ENCODE peak calls at places on chromosomes 6 and 20, in four cellular contexts. One of them, this sample, is unnamed.

GRCh38 chr6:35018184-35018523 is 123.0 kb downstream of the TCP11 start:
- DNase-seq in mesendoderm: no peak
- DNase-seq in H9: no peak
- DNase-seq in IMR-90: no peak
- DNase-seq in this sample: no peak

GRCh38 chr6:129740013-129740412 is 30.0 kb upstream of the ARHGAP18 start:
- DNase-seq in IMR-90: no peak
- DNase-seq in mesendoderm: no peak
- DNase-seq in H9: no peak
- DNase-seq in this sample: no peak

GRCh38 chr6:131231103-131231502 is 95.8 kb downstream of the AKAP7 start:
- DNase-seq in H9: no peak
- DNase-seq in IMR-90: peak
- DNase-seq in mesendoderm: no peak
- DNase-seq in this sample: no peak

GRCh38 chr6:48429021-48429420 is 318.0 kb upstream of the PTCHD4 start:
- DNase-seq in IMR-90: peak
- DNase-seq in mesendoderm: no peak
- DNase-seq in H9: no peak
- DNase-seq in this sample: no peak

GRCh38 chr20:208937-209566 is 18.0 kb upstream of the DEFB129 start:
- DNase-seq in mesendoderm: peak
- DNase-seq in IMR-90: peak
- DNase-seq in H9: no peak
- DNase-seq in this sample: no peak

GRCh38 chr20:34322267-34323105 is 19.3 kb upstream of the AHCY start:
- DNase-seq in H9: no peak
- DNase-seq in IMR-90: no peak
- DNase-seq in mesendoderm: peak
- DNase-seq in this sample: no peak

GRCh38 chr20:54468082-54468481 is 7.3 kb upstream of the DOK5 start:
- DNase-seq in H9: no peak
- DNase-seq in IMR-90: no peak
- DNase-seq in mesendoderm: no peak
- DNase-seq in this sample: no peak

GRCh38 chr6:119497988-119498727 is 148.6 kb upstream of the MAN1A1 start:
- DNase-seq in mesendoderm: no peak
- DNase-seq in IMR-90: no peak
- DNase-seq in H9: no peak
- DNase-seq in this sample: no peak

GRCh38 chr20:57629976-57630525 is 9.8 kb upstream of the ZBP1 start:
- DNase-seq in mesendoderm: no peak
- DNase-seq in H9: no peak
- DNase-seq in IMR-90: no peak
- DNase-seq in this sample: no peak

GRCh38 chr6:21390537-21391213 is 202.9 kb upstream of the SOX4 start:
- DNase-seq in mesendoderm: no peak
- DNase-seq in IMR-90: no peak
- DNase-seq in H9: no peak
- DNase-seq in this sample: no peak

GRCh38 chr6:13488015-13488895 is 855 bp upstream of the GFOD1 start:
- DNase-seq in mesendoderm: peak
- DNase-seq in H9: peak
- DNase-seq in IMR-90: peak
- DNase-seq in this sample: no peak

GRCh38 chr6:169174516-169175359 is 78.9 kb downstream of the THBS2 start:
- DNase-seq in IMR-90: no peak
- DNase-seq in mesendoderm: no peak
- DNase-seq in H9: peak
- DNase-seq in this sample: no peak

GRCh38 chr6:111150577-111150976 is 63.3 kb downstream of the SLC16A10 start:
- DNase-seq in mesendoderm: no peak
- DNase-seq in H9: no peak
- DNase-seq in IMR-90: no peak
- DNase-seq in this sample: no peak

GRCh38 chr6:63584566-63584965 is 12.3 kb downstream of the LOC128125822 start:
- DNase-seq in IMR-90: no peak
- DNase-seq in H9: no peak
- DNase-seq in mesendoderm: no peak
- DNase-seq in this sample: no peak

GRCh38 chr20:46903937-46904336 is 9.3 kb downstream of the EYA2 start:
- DNase-seq in mesendoderm: no peak
- DNase-seq in IMR-90: no peak
- DNase-seq in H9: no peak
- DNase-seq in this sample: no peak

GRCh38 chr6:117795234-117795633 is 111.8 kb upstream of the SLC35F1 start:
- DNase-seq in mesendoderm: no peak
- DNase-seq in H9: no peak
- DNase-seq in IMR-90: no peak
- DNase-seq in this sample: no peak

GRCh38 chr6:2971420-2972218 is at the start of gene SERPINB6:
- DNase-seq in H9: no peak
- DNase-seq in IMR-90: peak
- DNase-seq in mesendoderm: no peak
- DNase-seq in this sample: peak

GRCh38 chr6:341914-342831 is 49.4 kb upstream of the IRF4 start:
- DNase-seq in mesendoderm: no peak
- DNase-seq in H9: no peak
- DNase-seq in IMR-90: no peak
- DNase-seq in this sample: no peak

GRCh38 chr6:53235508-53235907 is 86.9 kb upstream of the GCM1 start:
- DNase-seq in IMR-90: no peak
- DNase-seq in mesendoderm: no peak
- DNase-seq in H9: no peak
- DNase-seq in this sample: no peak

GRCh38 chr6:24935753-24936152 is at the start of gene RIPOR2:
- DNase-seq in mesendoderm: peak
- DNase-seq in H9: peak
- DNase-seq in IMR-90: no peak
- DNase-seq in this sample: no peak

GRCh38 chr6:4973415-4973814 is 30.4 kb downstream of the RPP40 start:
- DNase-seq in mesendoderm: no peak
- DNase-seq in IMR-90: no peak
- DNase-seq in H9: no peak
- DNase-seq in this sample: no peak

GRCh38 chr6:82909551-82909950 is 156.1 kb downstream of the UBE3D start:
- DNase-seq in H9: no peak
- DNase-seq in mesendoderm: no peak
- DNase-seq in IMR-90: no peak
- DNase-seq in this sample: no peak

GRCh38 chr6:69146385-69146784 is 511.3 kb downstream of the ADGRB3 start:
- DNase-seq in IMR-90: no peak
- DNase-seq in H9: peak
- DNase-seq in mesendoderm: no peak
- DNase-seq in this sample: no peak

GRCh38 chr6:37188962-37189510 is 19.1 kb downstream of the PIM1 start:
- DNase-seq in mesendoderm: no peak
- DNase-seq in H9: no peak
- DNase-seq in IMR-90: no peak
- DNase-seq in this sample: no peak

GRCh38 chr6:134436281-134436815 is 118.4 kb upstream of the SGK1 start:
- DNase-seq in IMR-90: peak
- DNase-seq in mesendoderm: peak
- DNase-seq in H9: no peak
- DNase-seq in this sample: no peak

GRCh38 chr6:30819287-30819917 is 64.9 kb upstream of the DDR1 start:
- DNase-seq in IMR-90: peak
- DNase-seq in mesendoderm: peak
- DNase-seq in H9: no peak
- DNase-seq in this sample: no peak

GRCh38 chr6:25136879-25137278 is 142.3 kb upstream of the CARMIL1 start:
- DNase-seq in H9: no peak
- DNase-seq in mesendoderm: no peak
- DNase-seq in IMR-90: no peak
- DNase-seq in this sample: no peak

GRCh38 chr20:23666189-23666588 is 22.6 kb downstream of the CST4 start:
- DNase-seq in IMR-90: no peak
- DNase-seq in H9: no peak
- DNase-seq in mesendoderm: peak
- DNase-seq in this sample: no peak

GRCh38 chr6:26270903-26271639 is 93.9 kb upstream of the BTN3A2 start:
- DNase-seq in IMR-90: peak
- DNase-seq in mesendoderm: peak
- DNase-seq in H9: peak
- DNase-seq in this sample: no peak

GRCh38 chr20:63248835-63249591 is 5.2 kb downstream of the NKAIN4 start:
- DNase-seq in mesendoderm: no peak
- DNase-seq in H9: no peak
- DNase-seq in IMR-90: no peak
- DNase-seq in this sample: no peak

GRCh38 chr20:41645372-41645771 is 27.2 kb upstream of the CHD6 start:
- DNase-seq in mesendoderm: no peak
- DNase-seq in H9: no peak
- DNase-seq in IMR-90: no peak
- DNase-seq in this sample: no peak

GRCh38 chr6:151075527-151075926 is 164.2 kb upstream of the AKAP12 start:
- DNase-seq in H9: no peak
- DNase-seq in IMR-90: peak
- DNase-seq in mesendoderm: no peak
- DNase-seq in this sample: no peak

GRCh38 chr6:157110620-157111019 is 212.7 kb downstream of the TMEM242 start:
- DNase-seq in H9: no peak
- DNase-seq in mesendoderm: no peak
- DNase-seq in IMR-90: peak
- DNase-seq in this sample: no peak

GRCh38 chr20:10242166-10242565 is 23.5 kb downstream of the SNAP25 start:
- DNase-seq in IMR-90: no peak
- DNase-seq in H9: no peak
- DNase-seq in mesendoderm: peak
- DNase-seq in this sample: no peak

GRCh38 chr6:79812195-79812594 is 135.2 kb downstream of the ELOVL4 start:
- DNase-seq in IMR-90: no peak
- DNase-seq in mesendoderm: no peak
- DNase-seq in H9: peak
- DNase-seq in this sample: no peak

GRCh38 chr6:167497387-167498056 is 172.6 kb downstream of the TTLL2 start:
- DNase-seq in IMR-90: no peak
- DNase-seq in H9: no peak
- DNase-seq in mesendoderm: no peak
- DNase-seq in this sample: no peak

GRCh38 chr6:169800668-169801395 is 49.4 kb downstream of the ERMARD start:
- DNase-seq in IMR-90: peak
- DNase-seq in H9: peak
- DNase-seq in mesendoderm: peak
- DNase-seq in this sample: no peak

GRCh38 chr6:138948780-138949179 is 39.3 kb downstream of the REPS1 start:
- DNase-seq in mesendoderm: peak
- DNase-seq in H9: no peak
- DNase-seq in IMR-90: no peak
- DNase-seq in this sample: no peak

GRCh38 chr6:157668034-157668401 is 155.0 kb upstream of the SNX9 start:
- DNase-seq in mesendoderm: no peak
- DNase-seq in H9: no peak
- DNase-seq in IMR-90: no peak
- DNase-seq in this sample: no peak

GRCh38 chr6:152356016-152356415 is 281.1 kb downstream of the SYNE1 start:
- DNase-seq in H9: no peak
- DNase-seq in IMR-90: no peak
- DNase-seq in mesendoderm: no peak
- DNase-seq in this sample: no peak
- H3K56ac ChIP-seq in H9: no peak
- H3K56ac ChIP-seq in IMR-90: no peak
- H3K56ac ChIP-seq in mesendoderm: no peak
- H3K56ac ChIP-seq in this sample: no peak

GRCh38 chr6:105769987-105770386 is 316.1 kb upstream of the PRDM1 start:
- DNase-seq in H9: no peak
- DNase-seq in mesendoderm: peak
- DNase-seq in IMR-90: peak
- DNase-seq in this sample: no peak

GRCh38 chr6:105765239-105765638 is 320.9 kb upstream of the PRDM1 start:
- DNase-seq in IMR-90: no peak
- DNase-seq in mesendoderm: no peak
- DNase-seq in H9: no peak
- DNase-seq in this sample: no peak

GRCh38 chr6:105767541-105767940 is 318.6 kb upstream of the PRDM1 start:
- DNase-seq in H9: no peak
- DNase-seq in IMR-90: no peak
- DNase-seq in mesendoderm: no peak
- DNase-seq in this sample: no peak

GRCh38 chr6:105771313-105771970 is 314.7 kb upstream of the PRDM1 start:
- DNase-seq in H9: no peak
- DNase-seq in mesendoderm: no peak
- DNase-seq in IMR-90: peak
- DNase-seq in this sample: no peak

DNA sequence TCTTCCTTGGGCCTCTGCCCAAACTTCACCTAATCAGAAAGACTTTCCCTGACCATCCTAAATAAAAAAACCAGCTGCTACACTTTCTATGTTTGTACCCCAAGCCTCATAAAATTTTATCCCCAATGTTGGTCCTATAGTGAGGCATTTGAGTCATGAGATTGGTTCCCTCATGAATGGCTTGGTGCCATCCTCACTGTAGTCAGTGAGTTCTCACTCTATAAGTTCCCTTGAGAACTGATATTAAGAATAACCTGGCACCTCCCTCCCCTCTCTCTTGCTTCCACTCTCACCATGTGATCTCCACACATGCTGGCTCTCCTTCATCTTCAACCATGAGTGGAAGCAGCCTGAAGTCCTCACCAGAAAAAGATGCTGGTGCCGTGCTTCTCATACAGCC is 316.9 kb upstream of the PRDM1 start:
- DNase-seq in mesendoderm: no peak
- DNase-seq in H9: no peak
- DNase-seq in IMR-90: no peak
- DNase-seq in this sample: no peak
- H3K56ac ChIP-seq in mesendoderm: no peak
- H3K56ac ChIP-seq in H9: no peak
- H3K56ac ChIP-seq in IMR-90: no peak
- H3K56ac ChIP-seq in this sample: no peak

GRCh38 chr6:43871933-43872332 is 101.9 kb downstream of the VEGFA start:
- DNase-seq in IMR-90: no peak
- DNase-seq in H9: no peak
- DNase-seq in mesendoderm: no peak
- DNase-seq in this sample: no peak

GRCh38 chr6:43869792-43870659 is 100.0 kb downstream of the VEGFA start:
- DNase-seq in mesendoderm: no peak
- DNase-seq in IMR-90: no peak
- DNase-seq in H9: no peak
- DNase-seq in this sample: no peak

GRCh38 chr6:43869091-43869710 is 99.2 kb downstream of the VEGFA start:
- DNase-seq in H9: no peak
- DNase-seq in IMR-90: no peak
- DNase-seq in mesendoderm: no peak
- DNase-seq in this sample: no peak

GRCh38 chr6:43870660-43871061 is 100.7 kb downstream of the VEGFA start:
- DNase-seq in H9: no peak
- DNase-seq in mesendoderm: no peak
- DNase-seq in IMR-90: peak
- DNase-seq in this sample: no peak

GRCh38 chr6:43871284-43871683 is 101.3 kb downstream of the VEGFA start:
- DNase-seq in mesendoderm: no peak
- DNase-seq in H9: no peak
- DNase-seq in IMR-90: no peak
- DNase-seq in this sample: no peak
- H3K56ac ChIP-seq in mesendoderm: no peak
- H3K56ac ChIP-seq in H9: no peak
- H3K56ac ChIP-seq in IMR-90: no peak
- H3K56ac ChIP-seq in this sample: no peak

GRCh38 chr20:37871751-37872150 is 31.2 kb upstream of the VSTM2L start:
- DNase-seq in H9: no peak
- DNase-seq in mesendoderm: no peak
- DNase-seq in IMR-90: no peak
- DNase-seq in this sample: no peak
- H3K56ac ChIP-seq in H9: no peak
- H3K56ac ChIP-seq in mesendoderm: no peak
- H3K56ac ChIP-seq in IMR-90: no peak
- H3K56ac ChIP-seq in this sample: no peak

This sample was measured in H1.